ENCODE peak calls at places on chromosomes 13 and 19, in four cellular contexts. Z, M, E and G are unnamed samples. For H3K9me3, the result is how much of the 10 kb centered on the place peaks cover.

GRCh38 chr19:8460516-8461298 is 15.9 kb downstream of the HNRNPM start:
- DNase-seq in E (no peak), M (no peak), Z (no peak), G (no peak)

GRCh38 chr19:56566904-56567273 is 379 bp upstream of the ZNF470 start:
- DNase-seq in E (no peak), M (peak), Z (no peak), G (peak)

GRCh38 chr19:1070931-1071791 is 4.2 kb downstream of the ARHGAP45 start:
- DNase-seq in Z (no peak), E (no peak), M (no peak), G (no peak)

GRCh38 chr13:108448891-108449290 is 179.4 kb downstream of the TNFSF13B start:
- DNase-seq in E (no peak), M (no peak), Z (no peak), G (no peak)

GRCh38 chr13:84917252-84917878 is 881.9 kb downstream of the SLITRK6 start:
- DNase-seq in E (no peak), M (no peak), Z (no peak), G (no peak)

GRCh38 chr19:964116-964520 is 20.0 kb upstream of the WDR18 start:
- DNase-seq in Z (no peak), M (no peak), E (no peak), G (no peak)

GRCh38 chr13:92896842-92897241 is 329.8 kb upstream of the GPC6 start:
- DNase-seq in Z (no peak), M (no peak), E (peak), G (no peak)

GRCh38 chr19:17555929-17556813 is 722 bp downstream of the COLGALT1 start:
- DNase-seq in Z (no peak), E (peak), M (peak), G (peak)

GRCh38 chr13:69324109-69324886 is 783.3 kb upstream of the ATXN8OS start:
- DNase-seq in Z (no peak), M (no peak), E (peak), G (no peak)

GRCh38 chr19:21092107-21092506 is 10.1 kb downstream of the ZNF714 start:
- DNase-seq in E (no peak), M (no peak), Z (no peak), G (no peak)

GRCh38 chr19:4327877-4328242 is 10.8 kb downstream of the STAP2 start:
- DNase-seq in E (no peak), Z (no peak), M (no peak), G (no peak)

GRCh38 chr19:18418725-18419194 is 438 bp upstream of the SSBP4 start:
- DNase-seq in Z (no peak), E (no peak), M (peak), G (no peak)

GRCh38 chr19:8336072-8336569 is 6.9 kb downstream of the KANK3 start:
- DNase-seq in M (no peak), E (no peak), Z (no peak), G (no peak)

GRCh38 chr13:94601446-94602431 is at the start of gene GPR180:
- DNase-seq in Z (peak), E (peak), M (peak), G (peak)

GRCh38 chr19:6030214-6030507 is 52.2 kb upstream of the RANBP3 start:
- DNase-seq in Z (no peak), E (no peak), M (no peak), G (no peak)

GRCh38 chr19:48999481-49000325 is 6.0 kb downstream of the RUVBL2 start:
- DNase-seq in M (no peak), E (peak), Z (no peak), G (no peak)

GRCh38 chr13:29908411-29908810 is 58.0 kb upstream of the UBL3 start:
- DNase-seq in Z (no peak), M (no peak), E (no peak), G (peak)

GRCh38 chr19:11181488-11181887 is 15.9 kb downstream of the KANK2 start:
- DNase-seq in E (no peak), Z (no peak), M (no peak), G (no peak)

GRCh38 chr13:21009036-21009435 is 52.4 kb downstream of the LATS2 start:
- DNase-seq in E (no peak), M (no peak), Z (no peak), G (no peak)

GRCh38 chr13:44715287-44716224 is 139.4 kb upstream of the TSC22D1 start:
- DNase-seq in Z (no peak), M (no peak), E (no peak), G (no peak)

GRCh38 chr13:110521946-110522345 is 39.6 kb downstream of the RAB20 start:
- DNase-seq in Z (no peak), E (no peak), M (no peak), G (no peak)

GRCh38 chr13:110521296-110521680 is 40.2 kb downstream of the RAB20 start:
- DNase-seq in E (no peak), M (no peak), Z (no peak), G (no peak)

GRCh38 chr13:110523838-110524237 is 37.7 kb downstream of the RAB20 start:
- DNase-seq in E (no peak), M (no peak), Z (no peak), G (no peak)

GRCh38 chr13:110524484-110525254 is 36.9 kb downstream of the RAB20 start:
- DNase-seq in Z (no peak), M (no peak), E (no peak), G (peak)

DNA sequence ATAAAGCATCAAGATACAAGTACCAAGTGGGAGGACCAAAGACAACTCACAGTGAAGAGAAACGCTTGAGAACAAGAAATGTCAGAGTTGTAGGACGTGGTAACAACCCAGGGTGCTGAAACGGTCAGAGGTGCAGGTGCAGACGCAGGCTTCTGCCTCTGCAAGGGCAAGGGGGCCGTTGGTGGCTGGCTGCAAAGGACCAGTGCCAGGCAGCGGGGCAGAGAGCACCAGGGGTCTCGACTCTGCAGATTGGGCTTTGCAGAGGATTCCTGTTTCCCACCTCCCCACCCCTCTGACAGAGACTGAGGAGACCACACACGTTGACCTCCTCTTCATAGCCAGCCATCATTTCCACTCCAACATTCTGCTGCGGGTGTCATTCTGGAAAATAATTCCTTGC is 38.3 kb downstream of the RAB20 start:
- DNase-seq in E (no peak), M (no peak), Z (no peak), G (no peak)
- H3K9me3 ChIP-seq in E (under half), M (under half), Z (under half), G (under half)

GRCh38 chr13:38606697-38607096 is 80.2 kb upstream of the FREM2 start:
- DNase-seq in M (no peak), E (no peak), Z (no peak), G (no peak)
- H3K27ac ChIP-seq in M (no peak), E (no peak), Z (no peak), G (no peak)

GRCh38 chr19:58067240-58067912 is 8.3 kb downstream of the ZNF135 start:
- DNase-seq in Z (no peak), M (no peak), E (no peak), G (no peak)
- H3K9me3 ChIP-seq in Z (half or more), M (under half), E (half or more), G (half or more)

DNA sequence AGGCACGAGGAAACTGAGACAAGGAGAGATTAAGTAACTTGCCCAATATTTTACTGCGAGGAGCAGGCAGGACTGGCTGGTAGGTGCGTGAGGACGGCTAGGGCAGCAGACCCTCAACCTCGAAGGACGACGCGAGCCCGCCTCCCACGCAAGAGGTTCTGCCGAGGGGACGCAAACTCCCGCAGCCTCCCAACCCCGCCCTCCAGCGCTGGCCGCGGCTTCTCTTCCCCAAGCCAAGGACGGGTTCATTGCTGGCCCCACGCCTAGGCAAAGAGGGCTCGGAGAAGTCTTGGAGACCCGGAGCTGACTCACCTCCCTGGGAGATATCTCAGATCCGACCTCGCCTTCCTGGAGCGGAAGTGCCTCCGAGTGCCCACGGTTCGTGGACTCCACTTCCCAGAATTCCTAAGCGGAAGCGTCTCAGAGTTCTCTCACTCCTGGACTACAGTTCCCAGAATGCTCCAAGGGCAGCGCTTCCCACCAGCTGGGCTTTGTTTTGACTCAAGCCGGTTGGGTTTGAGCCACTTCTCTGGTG is at the start of gene ZNF235:
- DNase-seq in Z (peak), M (peak), E (peak), G (peak)
- H3K27ac ChIP-seq in Z (peak), M (peak), E (no peak), G (peak)